ENCODE peak calls at places on chromosomes 13 and 19, in seven cellular contexts. U is neural progenitor cell, A is hepatocyte, W is HFF-Myc, G is WERI-Rb-1, F is GM23338, B is stomach. P is an unnamed sample.

GRCh38 chr13:110008816-110009215 is 222.4 kb upstream of the IRS2 start:
- DNase-seq in A (no peak), G (no peak), W (no peak), B (no peak), F (no peak), U (no peak), P (no peak)

GRCh38 chr13:98405690-98406344 is 171.1 kb downstream of the STK24 start:
- DNase-seq in G (no peak), A (no peak), B (no peak), F (no peak), U (no peak), W (no peak), P (no peak)

GRCh38 chr19:31470229-31470939 is 121.1 kb upstream of the TSHZ3 start:
- DNase-seq in F (no peak), G (no peak), U (no peak), A (no peak), B (no peak), W (no peak), P (no peak)

GRCh38 chr13:29541400-29541799 is 54.1 kb downstream of the SLC7A1 start:
- DNase-seq in A (no peak), G (no peak), U (no peak), W (no peak), B (no peak), F (no peak), P (no peak)

GRCh38 chr19:1590641-1591397 is 1.8 kb downstream of the MBD3 start:
- DNase-seq in F (peak), U (peak), B (no peak), A (peak), G (no peak), W (no peak), P (no peak)

GRCh38 chr19:40822161-40822560 is 23.2 kb downstream of the EGLN2 start:
- DNase-seq in F (no peak), W (no peak), U (no peak), A (no peak), B (peak), G (peak), P (no peak)

GRCh38 chr19:52941941-52942370 is 18.7 kb upstream of the ZNF888 start:
- DNase-seq in F (peak), B (peak), G (peak), A (peak), W (no peak), U (peak), P (no peak)

GRCh38 chr19:47427241-47428176 is 8.2 kb upstream of the MEIS3 start:
- DNase-seq in U (peak), F (peak), W (no peak), B (peak), A (peak), G (peak), P (no peak)

GRCh38 chr19:12665281-12665573 is 1.3 kb downstream of the MAN2B1 start:
- DNase-seq in A (no peak), G (no peak), F (no peak), W (no peak), U (no peak), B (peak), P (no peak)
- H3K4me3 ChIP-seq in A (no peak), G (no peak), F (no peak), W (no peak), U (no peak), B (peak), P (no peak)

DNA sequence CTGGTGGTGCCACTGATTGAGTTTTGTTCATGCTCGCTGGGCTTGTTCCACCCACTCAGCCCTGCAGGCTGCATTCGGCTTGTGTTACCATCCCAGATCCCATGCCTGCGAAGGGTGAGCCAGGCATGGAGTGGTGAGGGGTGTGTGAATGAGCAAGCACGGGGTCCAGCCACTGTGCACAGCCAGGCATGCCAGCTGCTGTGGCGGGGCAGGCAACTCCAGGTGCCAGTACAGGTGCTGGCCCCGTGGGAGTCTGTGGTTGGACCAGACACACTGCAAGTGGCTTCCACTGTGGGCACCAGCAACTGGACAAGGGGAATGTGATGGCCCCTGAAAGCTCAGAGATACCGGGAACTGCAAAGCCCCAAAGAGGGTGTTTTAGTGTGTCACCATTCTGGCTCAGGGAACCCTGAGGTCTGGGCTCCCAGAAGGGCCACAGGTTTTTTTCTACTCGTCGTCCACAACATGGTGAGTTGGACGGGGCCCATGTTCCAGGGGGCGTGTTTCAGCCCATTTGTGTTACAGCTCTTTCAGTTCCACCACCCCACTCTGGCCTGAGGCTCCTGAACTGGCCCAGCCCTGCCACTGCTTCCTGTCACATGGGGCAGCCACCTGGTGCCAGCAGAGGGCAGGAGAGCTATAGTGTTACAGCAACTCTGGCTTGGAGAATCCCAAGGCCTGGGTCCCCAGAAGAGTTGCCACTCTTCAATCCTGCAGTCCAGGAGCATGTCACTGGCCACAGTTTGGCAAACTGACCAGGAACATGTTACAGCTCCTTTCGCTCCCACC is 217.0 kb upstream of the OBI1 start:
- DNase-seq in U (peak), W (no peak), B (no peak), A (no peak), G (no peak), F (peak), P (no peak)
- TF ChIP-seq CTCF in U (peak), W (no peak), B (no peak), A (no peak), G (peak), F (peak), P (peak)

DNA sequence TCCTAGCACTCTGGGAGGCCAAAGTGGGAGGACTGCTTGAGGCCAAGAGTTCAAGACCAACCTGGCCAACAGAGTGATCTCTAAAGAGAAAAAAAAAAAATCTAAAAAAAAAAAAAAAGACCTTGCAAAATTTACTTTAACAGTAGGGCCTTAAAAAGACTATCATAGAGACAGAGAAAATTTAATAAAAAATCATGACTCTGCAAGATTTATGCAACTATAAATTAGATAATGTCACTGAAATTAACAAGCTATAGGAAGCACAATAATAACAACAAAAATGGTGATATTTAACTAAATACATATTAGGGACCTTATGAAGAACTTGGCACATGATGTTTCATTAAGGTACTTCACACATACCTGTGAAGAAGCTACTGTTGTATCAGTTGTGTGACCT is 11.2 kb downstream of the ZNF45 start:
- DNase-seq in W (no peak), B (no peak), A (no peak), F (no peak), G (no peak), U (no peak), P (no peak)
- H3K4me3 ChIP-seq in W (no peak), B (no peak), A (no peak), F (no peak), G (no peak), U (no peak), P (no peak)

DNA sequence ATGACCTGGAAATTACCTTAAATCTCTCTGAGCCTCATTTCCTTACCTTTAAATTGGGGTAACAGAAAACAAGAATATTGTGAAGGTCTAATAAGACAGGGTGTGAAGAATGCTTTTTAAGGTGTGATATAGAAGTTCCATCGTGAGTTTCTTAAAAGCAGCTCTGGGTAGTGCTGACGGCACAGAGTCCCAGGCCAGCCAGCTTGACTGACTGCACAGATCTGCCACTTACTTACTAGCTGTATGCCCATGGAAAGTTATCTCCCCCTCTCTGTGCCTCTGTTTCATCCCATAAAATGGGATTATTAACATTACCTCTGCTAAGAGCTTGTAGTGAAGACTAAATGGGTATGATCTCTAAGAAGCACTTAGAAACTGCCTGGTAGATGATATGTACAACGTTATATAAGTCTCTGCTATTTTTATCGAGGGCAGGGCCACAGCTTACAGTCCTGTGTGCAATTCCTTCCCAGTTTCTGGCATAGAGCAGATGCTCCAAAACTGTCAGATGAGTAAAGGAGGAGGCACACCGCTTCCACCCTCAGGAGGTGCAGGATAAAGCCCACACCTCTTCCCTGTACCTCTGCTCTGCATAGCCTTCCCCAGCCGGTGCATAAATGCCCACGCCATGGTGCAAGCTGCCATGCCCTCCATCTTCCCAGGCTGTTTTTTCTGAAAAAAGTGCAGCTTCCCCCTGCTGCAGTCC is 99.6 kb downstream of the MBNL2 start:
- DNase-seq in A (no peak), G (no peak), U (no peak), F (no peak), W (no peak), B (no peak), P (no peak)
- TF ChIP-seq CTCF in A (no peak), G (no peak), U (no peak), F (no peak), W (no peak), B (no peak), P (no peak)

DNA sequence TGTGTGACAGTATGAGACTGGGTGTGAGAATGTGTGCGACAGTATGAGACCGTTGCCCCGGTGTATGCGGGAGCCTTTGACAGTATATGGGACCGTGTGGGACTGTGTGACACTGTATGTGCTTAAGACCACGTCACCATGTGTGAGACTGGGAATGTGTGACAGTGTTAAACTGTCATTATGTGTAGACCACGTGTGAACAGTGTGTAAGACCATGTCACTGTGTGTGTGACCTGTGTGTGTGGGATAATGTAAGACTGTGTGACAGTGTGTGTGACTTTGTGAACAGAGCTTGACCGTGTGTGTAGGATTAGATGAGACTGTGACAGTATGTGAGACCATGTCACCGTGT is 549 bp downstream of the ZNF583 start:
- DNase-seq in F (no peak), W (no peak), A (no peak), U (no peak), B (no peak), G (no peak), P (no peak)
- H3K4me3 ChIP-seq in F (peak), W (peak), A (peak), U (peak), B (peak), G (peak), P (peak)

GRCh38 chr13:46012404-46012803 is 40.1 kb downstream of the ZC3H13 start:
- DNase-seq in U (no peak), B (no peak), A (no peak), F (no peak), G (no peak), W (no peak), P (no peak)

GRCh38 chr13:46015374-46015773 is 37.2 kb downstream of the ZC3H13 start:
- DNase-seq in B (no peak), G (no peak), W (no peak), A (no peak), F (no peak), U (no peak), P (no peak)

GRCh38 chr13:46006688-46007452 is 45.7 kb downstream of the ZC3H13 start:
- DNase-seq in F (no peak), U (no peak), G (no peak), A (no peak), W (no peak), B (no peak), P (no peak)

GRCh38 chr13:46008631-46009030 is 43.9 kb downstream of the ZC3H13 start:
- DNase-seq in U (no peak), B (no peak), W (no peak), A (no peak), G (no peak), F (no peak), P (no peak)

GRCh38 chr13:46010148-46010547 is 42.4 kb downstream of the ZC3H13 start:
- DNase-seq in B (no peak), A (peak), U (peak), W (no peak), G (no peak), F (peak), P (no peak)
- TF ChIP-seq CTCF in B (no peak), A (peak), U (peak), W (peak), G (no peak), F (peak), P (peak)

GRCh38 chr19:57786286-57786685 is 16.8 kb downstream of the ZNF586 start:
- DNase-seq in W (no peak), B (no peak), U (no peak), A (no peak), F (peak), G (no peak), P (no peak)
- H3K4me3 ChIP-seq in W (no peak), B (no peak), U (no peak), A (no peak), F (no peak), G (no peak), P (no peak)

GRCh38 chr19:35462476-35462953 is 14.5 kb downstream of the FFAR2 start:
- DNase-seq in A (no peak), B (no peak), F (no peak), G (no peak), U (no peak), W (no peak), P (no peak)
- TF ChIP-seq CTCF in A (no peak), B (no peak), F (no peak), G (no peak), U (no peak), W (no peak), P (no peak)

GRCh38 chr19:6466526-6467248 is 2.6 kb downstream of the CRB3 start:
- DNase-seq in W (no peak), A (no peak), B (no peak), G (no peak), U (no peak), F (no peak), P (no peak)

GRCh38 chr19:6465663-6466062 is 1.6 kb downstream of the CRB3 start:
- DNase-seq in A (no peak), W (no peak), G (no peak), F (no peak), U (no peak), B (no peak), P (no peak)

GRCh38 chr19:6467384-6467783 is 3.3 kb downstream of the CRB3 start:
- DNase-seq in A (no peak), B (no peak), F (no peak), G (no peak), U (no peak), W (no peak), P (no peak)

GRCh38 chr19:6464070-6464873 is at the start of gene CRB3:
- DNase-seq in F (peak), A (peak), G (no peak), B (peak), U (peak), W (no peak), P (no peak)

GRCh38 chr19:6465006-6465405 is 935 bp downstream of the CRB3 start:
- DNase-seq in W (no peak), G (no peak), A (peak), B (peak), F (no peak), U (no peak), P (no peak)
- H3K4me3 ChIP-seq in W (no peak), G (no peak), A (peak), B (peak), F (peak), U (peak), P (peak)

DNA sequence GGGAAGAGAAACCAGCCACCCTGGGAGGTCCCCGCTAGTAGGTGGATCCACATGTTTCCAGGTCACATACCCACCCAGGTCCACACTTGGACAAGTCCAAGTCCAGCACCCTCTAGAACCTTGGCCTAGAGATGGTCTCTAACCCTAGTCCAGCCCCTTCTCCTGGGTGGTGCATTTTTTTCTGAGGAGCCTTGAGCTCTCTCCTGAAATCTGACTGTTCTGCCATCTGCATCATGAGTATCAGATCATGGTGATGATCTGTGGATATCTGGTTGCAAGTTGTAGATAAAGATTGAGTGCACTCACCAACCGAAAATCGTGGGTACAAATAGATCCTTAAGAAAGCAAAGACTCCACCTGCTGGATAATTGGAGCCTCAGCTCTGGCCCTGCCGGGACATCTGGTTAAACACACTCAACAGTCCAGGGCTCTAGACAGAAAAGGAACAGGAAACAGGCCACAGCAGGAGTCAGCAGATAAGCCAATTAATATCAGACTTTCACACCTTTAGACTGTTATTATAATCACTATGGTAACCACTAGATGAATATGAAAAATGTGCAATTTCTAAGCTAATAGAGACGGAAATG is 41.1 kb downstream of the GPR12 start:
- DNase-seq in G (peak), F (peak), U (no peak), W (peak), B (no peak), A (no peak), P (no peak)
- TF ChIP-seq CTCF in G (peak), F (peak), U (peak), W (peak), B (no peak), A (peak), P (no peak)